ENCODE peak calls at places on chromosomes 11 and 22, in five cellular contexts. I, V, C, Y and W are unnamed samples.

GRCh38 chr11:78715639-78716311 is 141.1 kb upstream of the NARS2 start:
- DNase-seq in I (no peak), V (peak), C (peak), Y (peak), W (peak)

GRCh38 chr22:36662981-36663380 is 40.6 kb downstream of the CACNG2 start:
- DNase-seq in I (no peak), V (no peak), C (no peak), Y (no peak), W (no peak)

GRCh38 chr22:45632791-45633515 is 38.7 kb upstream of the ATXN10 start:
- DNase-seq in I (no peak), V (peak), C (no peak), Y (no peak), W (peak)

GRCh38 chr22:42022162-42022847 is 23.7 kb downstream of the WBP2NL start:
- DNase-seq in I (no peak), V (no peak), C (no peak), Y (no peak), W (no peak)

GRCh38 chr11:116062129-116062525 is 557.9 kb upstream of the CADM1 start:
- DNase-seq in I (no peak), V (no peak), C (no peak), Y (no peak), W (no peak)

GRCh38 chr11:130886704-130887103 is 29.6 kb downstream of the SNX19 start:
- DNase-seq in I (no peak), V (no peak), C (no peak), Y (peak), W (no peak)

GRCh38 chr11:22082178-22082577 is 110.7 kb upstream of the ANO5 start:
- DNase-seq in I (no peak), V (no peak), C (no peak), Y (no peak), W (no peak)

GRCh38 chr22:35376728-35377472 is 4.0 kb upstream of the HMOX1 start:
- DNase-seq in I (peak), V (peak), C (peak), Y (peak), W (peak)

GRCh38 chr11:27719575-27719925 is 19.3 kb upstream of the BDNF start:
- DNase-seq in I (no peak), V (no peak), C (no peak), Y (no peak), W (no peak)

GRCh38 chr11:35352107-35352888 is 67.1 kb downstream of the SLC1A2 start:
- DNase-seq in I (no peak), V (no peak), C (no peak), Y (no peak), W (no peak)

GRCh38 chr11:46050652-46051051 is 70.6 kb downstream of the PHF21A start:
- DNase-seq in I (no peak), V (no peak), C (no peak), Y (no peak), W (no peak)

GRCh38 chr22:30196141-30196866 is 50.3 kb downstream of the LIF start:
- DNase-seq in I (peak), V (peak), C (peak), Y (peak), W (peak)

GRCh38 chr22:39959640-39960447 is at the start of gene TMA7B:
- DNase-seq in I (no peak), V (peak), C (no peak), Y (peak), W (peak)

GRCh38 chr11:102914238-102915043 is 39.7 kb upstream of the MMP12 start:
- DNase-seq in I (peak), V (peak), C (no peak), Y (peak), W (no peak)

GRCh38 chr22:22812031-22812905 is 75.3 kb upstream of the IGLL5 start:
- DNase-seq in I (no peak), V (no peak), C (no peak), Y (no peak), W (no peak)

GRCh38 chr11:108394744-108395284 is 72.5 kb downstream of the C11orf65 start:
- DNase-seq in I (no peak), V (no peak), C (no peak), Y (no peak), W (no peak)

GRCh38 chr11:2471048-2471803 is 26.4 kb downstream of the KCNQ1 start:
- DNase-seq in I (no peak), V (peak), C (no peak), Y (no peak), W (peak)

GRCh38 chr11:130999992-131000770 is 83.9 kb upstream of the SNX19 start:
- DNase-seq in I (no peak), V (no peak), C (no peak), Y (peak), W (peak)

GRCh38 chr11:73310076-73310475 is 2.0 kb downstream of the ARHGEF17 start:
- DNase-seq in I (no peak), V (no peak), C (no peak), Y (no peak), W (no peak)

GRCh38 chr11:73310661-73311393 is 2.8 kb downstream of the ARHGEF17 start:
- DNase-seq in I (no peak), V (no peak), C (no peak), Y (no peak), W (no peak)

GRCh38 chr11:73307323-73308002 is 613 bp upstream of the ARHGEF17 start:
- DNase-seq in I (peak), V (peak), C (peak), Y (peak), W (peak)

GRCh38 chr11:73308003-73308962 is at the start of gene ARHGEF17:
- DNase-seq in I (peak), V (peak), C (no peak), Y (peak), W (peak)

GRCh38 chr11:73308963-73309960 is 1.2 kb downstream of the ARHGEF17 start:
- DNase-seq in I (peak), V (peak), C (peak), Y (peak), W (peak)
- H3K4me3 ChIP-seq in I (peak), V (peak), C (peak), Y (peak), W (peak)

DNA sequence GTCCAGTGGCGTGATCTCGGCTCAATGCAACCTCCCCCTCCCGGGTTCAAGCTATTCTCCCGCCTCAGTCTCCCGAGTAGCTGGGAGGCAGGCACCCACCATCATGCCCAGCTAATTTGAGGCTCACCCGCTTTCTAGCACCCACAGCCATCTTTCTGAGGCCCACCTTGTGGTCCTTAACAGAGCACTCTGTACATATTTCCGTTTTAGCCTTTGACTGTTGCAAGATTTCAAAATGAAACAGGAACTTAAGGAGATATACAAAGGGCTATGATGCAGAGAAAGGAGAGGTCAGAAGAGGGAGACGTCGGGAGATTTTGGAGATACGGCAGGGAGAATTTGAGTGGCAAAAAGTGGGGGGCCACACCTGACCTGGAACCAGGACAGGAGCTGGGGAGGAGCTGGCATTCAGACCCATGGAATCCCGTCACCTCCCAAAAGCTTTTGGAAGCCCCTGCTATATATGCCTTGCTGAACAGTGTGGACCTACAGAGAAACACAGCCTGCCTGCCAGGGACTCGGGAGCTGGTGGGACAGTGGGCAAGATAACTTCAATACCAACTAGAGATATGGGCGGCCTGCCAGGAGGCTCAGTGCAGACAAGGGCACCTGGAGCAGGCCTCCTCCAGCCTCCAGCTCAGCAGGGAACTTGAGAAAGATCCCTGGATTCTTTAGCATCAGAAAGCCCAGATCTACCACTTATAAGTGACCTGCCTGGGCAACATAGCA is 8.0 kb upstream of the CLCF1 start:
- DNase-seq in I (no peak), V (no peak), C (no peak), Y (no peak), W (no peak)
- H3K4me3 ChIP-seq in I (no peak), V (no peak), C (no peak), Y (no peak), W (no peak)

GRCh38 chr11:64990222-64990918 is 6.4 kb downstream of the BATF2 start:
- DNase-seq in I (peak), V (no peak), C (no peak), Y (peak), W (no peak)
- H3K4me3 ChIP-seq in I (peak), V (no peak), C (no peak), Y (peak), W (no peak)

DNA sequence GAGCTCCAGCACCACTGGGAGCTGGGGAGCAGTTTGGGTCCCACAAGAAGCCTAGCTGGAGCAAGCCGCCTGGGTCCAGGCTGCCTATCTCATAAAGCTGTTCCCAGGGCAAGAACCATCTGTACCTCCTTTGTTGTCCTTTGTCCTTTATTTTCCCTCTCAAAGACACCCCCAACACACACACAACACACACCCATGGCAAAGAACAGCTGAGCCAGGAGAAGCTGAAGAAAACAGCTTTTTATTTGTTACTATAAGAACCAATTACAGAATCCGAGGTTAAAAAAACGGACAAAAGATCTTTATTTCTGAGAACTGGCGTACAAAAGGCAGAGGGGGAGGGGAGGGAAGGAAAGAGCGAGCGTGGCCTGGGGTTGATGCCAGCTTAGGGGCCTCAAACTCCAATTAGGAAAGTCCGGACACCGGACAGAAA is 1.7 kb upstream of the TUT1 start:
- DNase-seq in I (no peak), V (no peak), C (no peak), Y (no peak), W (no peak)
- H3K4me3 ChIP-seq in I (peak), V (no peak), C (no peak), Y (no peak), W (no peak)

DNA sequence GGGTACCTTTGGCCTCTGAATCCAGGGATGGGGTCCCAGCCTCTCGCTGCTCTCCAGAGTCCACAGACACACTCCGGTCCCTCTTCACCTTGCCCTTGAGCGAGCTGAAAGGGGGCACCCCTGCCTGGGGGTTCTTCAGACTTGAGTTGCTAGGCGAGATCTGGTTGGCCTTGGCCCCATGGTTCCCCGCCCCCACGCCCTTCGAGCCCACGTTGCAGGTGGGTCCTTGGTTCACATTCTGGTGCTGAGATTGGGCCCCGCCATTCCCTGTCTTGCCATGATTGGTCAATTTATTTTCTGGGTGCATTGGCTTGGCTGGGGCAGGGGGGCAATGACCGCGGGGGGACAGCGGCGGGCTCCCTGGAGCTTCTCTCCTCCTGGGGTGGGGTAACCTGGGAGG is 17.5 kb downstream of the BCL9L start:
- DNase-seq in I (no peak), V (no peak), C (no peak), Y (no peak), W (no peak)
- H3K4me3 ChIP-seq in I (no peak), V (no peak), C (no peak), Y (no peak), W (no peak)

GRCh38 chr11:62171261-62171723 is 18.7 kb upstream of the SCGB1D1 start:
- DNase-seq in I (peak), V (peak), C (peak), Y (peak), W (peak)
- H3K4me3 ChIP-seq in I (no peak), V (no peak), C (no peak), Y (peak), W (no peak)

GRCh38 chr22:32695451-32695891 is 106.0 kb upstream of the TIMP3 start:
- DNase-seq in I (no peak), V (no peak), C (no peak), Y (peak), W (peak)

GRCh38 chr22:32697331-32697995 is 104.0 kb upstream of the TIMP3 start:
- DNase-seq in I (no peak), V (no peak), C (no peak), Y (no peak), W (no peak)

GRCh38 chr22:32693102-32693501 is 108.4 kb upstream of the TIMP3 start:
- DNase-seq in I (no peak), V (no peak), C (no peak), Y (no peak), W (no peak)

GRCh38 chr22:32698926-32699619 is 102.4 kb upstream of the TIMP3 start:
- DNase-seq in I (peak), V (no peak), C (no peak), Y (no peak), W (no peak)

GRCh38 chr22:32696089-32696488 is 105.4 kb upstream of the TIMP3 start:
- DNase-seq in I (no peak), V (no peak), C (no peak), Y (no peak), W (no peak)
- H3K4me3 ChIP-seq in I (no peak), V (no peak), C (no peak), Y (peak), W (no peak)

GRCh38 chr22:20773793-20774212 is at the start of gene SERPIND1:
- DNase-seq in I (no peak), V (no peak), C (no peak), Y (no peak), W (no peak)
- H3K4me3 ChIP-seq in I (no peak), V (no peak), C (no peak), Y (no peak), W (no peak)